ENCODE peak calls at places on chromosome 17, in four cellular contexts. P is sigmoid colon, Q is tibial nerve, G is PC-3. S is an unnamed sample.

GRCh38 chr17:17539591-17539990 is 43.4 kb upstream of the RASD1 start:
- DNase-seq in P (no peak), Q (no peak), G (no peak), S (no peak)

GRCh38 chr17:32498362-32498761 is 11.6 kb downstream of the CDK5R1 start:
- DNase-seq in P (peak; percentile 55), Q (no peak), G (no peak), S (no peak)

GRCh38 chr17:82017612-82018151 is 5.0 kb downstream of the CENPX start:
- DNase-seq in P (no peak), Q (no peak), G (no peak), S (no peak)

GRCh38 chr17:26792486-26792885 is 501.4 kb upstream of the WSB1 start:
- DNase-seq in P (no peak), Q (no peak), G (no peak), S (no peak)

GRCh38 chr17:58189436-58190146 is 2.9 kb upstream of the EPX start:
- DNase-seq in P (no peak), Q (no peak), G (peak; percentile 98), S (no peak)

GRCh38 chr17:58352843-58353719 is 1.1 kb upstream of the SUPT4H1 start:
- DNase-seq in P (peak; percentile 80), Q (no peak), G (peak; percentile 12), S (no peak)

GRCh38 chr17:49545811-49546545 is 29.7 kb upstream of the NXPH3 start:
- DNase-seq in P (no peak), Q (no peak), G (no peak), S (no peak)

GRCh38 chr17:62778990-62779681 is 29.0 kb downstream of the MARCHF10 start:
- DNase-seq in P (no peak), Q (no peak), G (peak; percentile 98), S (peak; percentile 65)

GRCh38 chr17:11853321-11854151 is 143.7 kb downstream of the ZNF18 start:
- DNase-seq in P (no peak), Q (peak; percentile 18), G (no peak), S (no peak)

GRCh38 chr17:31919802-31920525 is 16.8 kb upstream of the SUZ12 start:
- DNase-seq in P (no peak), Q (no peak), G (no peak), S (no peak)

GRCh38 chr17:78409191-78409621 is 30.8 kb downstream of the PGS1 start:
- DNase-seq in P (no peak), Q (no peak), G (peak; percentile 45), S (no peak)

GRCh38 chr17:74631468-74632195 is 8.1 kb upstream of the CD300E start:
- DNase-seq in P (no peak), Q (no peak), G (no peak), S (no peak)

GRCh38 chr17:5128905-5129535 is 13.2 kb downstream of the USP6 start:
- DNase-seq in P (no peak), Q (no peak), G (no peak), S (no peak)

GRCh38 chr17:35725917-35726608 is 5.4 kb upstream of the RASL10B start:
- DNase-seq in P (no peak), Q (no peak), G (no peak), S (no peak)

GRCh38 chr17:8470447-8471047 is 34.9 kb downstream of the NDEL1 start:
- DNase-seq in P (peak; percentile 84), Q (no peak), G (no peak), S (peak; percentile 86)

GRCh38 chr17:10827898-10828552 is 9.9 kb downstream of the PIRT start:
- DNase-seq in P (no peak), Q (no peak), G (no peak), S (no peak)

GRCh38 chr17:17320188-17320910 is 17.2 kb downstream of the NT5M start:
- DNase-seq in P (no peak), Q (no peak), G (no peak), S (peak; percentile 30)

GRCh38 chr17:42407289-42407836 is 15.7 kb downstream of the CAVIN1 start:
- DNase-seq in P (peak; percentile 95), Q (peak; percentile 71), G (no peak), S (peak; percentile 90)

GRCh38 chr17:18371455-18371854 is 6.1 kb upstream of the EVPLL start:
- DNase-seq in P (no peak), Q (no peak), G (no peak), S (no peak)

GRCh38 chr17:75250009-75250471 is 11.4 kb downstream of the GGA3 start:
- DNase-seq in P (no peak), Q (no peak), G (no peak), S (no peak)

GRCh38 chr17:59699218-59699617 is 8.0 kb downstream of the PTRH2 start:
- DNase-seq in P (no peak), Q (no peak), G (no peak), S (no peak)
- H3K27ac ChIP-seq in P (no peak overlapping the region), Q (no peak overlapping the region), G (no peak overlapping the region), S (no peak overlapping the region)

DNA sequence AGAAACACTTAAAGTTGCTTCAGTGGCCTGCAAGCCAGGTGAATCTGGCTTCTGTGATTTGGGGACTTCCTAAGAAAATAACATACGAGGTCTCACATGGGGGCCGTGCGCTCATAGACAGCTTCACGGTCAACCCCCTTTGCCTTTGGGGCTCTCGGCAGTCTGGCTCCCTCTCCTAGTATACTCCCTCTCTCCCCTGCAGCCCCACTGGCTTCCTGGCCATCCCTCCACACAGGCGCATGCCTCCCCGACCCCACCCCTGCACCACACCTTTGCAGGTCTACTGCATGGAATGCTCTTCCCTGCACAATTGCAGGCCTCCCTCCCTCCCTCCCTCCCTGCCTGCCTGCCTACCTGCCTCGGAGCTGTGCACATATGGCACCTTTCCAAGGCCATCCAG is 127.7 kb downstream of the RBFOX3 start:
- DNase-seq in P (no peak), Q (no peak), G (no peak), S (no peak)
- H3K27ac ChIP-seq in P (no peak overlapping the region), Q (no peak overlapping the region), G (no peak overlapping the region), S (no peak overlapping the region)

GRCh38 chr17:750431-751037 is 1.5 kb downstream of the GEMIN4 start:
- DNase-seq in P (no peak), Q (no peak), G (peak; percentile 44), S (no peak)
- H3K27ac ChIP-seq in P (no peak overlapping the region), Q (no peak overlapping the region), G (no peak overlapping the region), S (peak overlapping the region; percentile 15)

DNA sequence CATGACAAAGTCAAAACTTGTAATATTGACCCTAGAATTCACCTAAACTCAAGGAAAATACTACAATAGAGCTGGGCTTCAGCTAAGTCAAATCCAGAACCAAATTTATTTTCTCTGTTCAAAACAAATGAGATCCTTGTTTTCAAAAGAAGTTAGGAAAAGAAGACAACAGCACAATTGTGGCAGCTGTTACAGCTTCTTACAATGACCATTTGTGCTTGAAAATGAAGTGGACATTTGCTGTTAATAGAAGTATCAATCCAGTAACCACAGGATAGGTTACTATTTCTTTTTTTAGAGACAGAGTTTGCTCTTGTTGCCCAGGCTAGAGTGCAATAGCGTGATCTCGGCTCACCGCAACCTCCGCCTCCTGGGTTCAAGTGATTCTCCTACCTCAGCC is 44.4 kb downstream of the APPBP2 start:
- DNase-seq in P (no peak), Q (no peak), G (no peak), S (no peak)
- H3K27ac ChIP-seq in P (no peak overlapping the region), Q (no peak overlapping the region), G (no peak overlapping the region), S (no peak overlapping the region)

DNA sequence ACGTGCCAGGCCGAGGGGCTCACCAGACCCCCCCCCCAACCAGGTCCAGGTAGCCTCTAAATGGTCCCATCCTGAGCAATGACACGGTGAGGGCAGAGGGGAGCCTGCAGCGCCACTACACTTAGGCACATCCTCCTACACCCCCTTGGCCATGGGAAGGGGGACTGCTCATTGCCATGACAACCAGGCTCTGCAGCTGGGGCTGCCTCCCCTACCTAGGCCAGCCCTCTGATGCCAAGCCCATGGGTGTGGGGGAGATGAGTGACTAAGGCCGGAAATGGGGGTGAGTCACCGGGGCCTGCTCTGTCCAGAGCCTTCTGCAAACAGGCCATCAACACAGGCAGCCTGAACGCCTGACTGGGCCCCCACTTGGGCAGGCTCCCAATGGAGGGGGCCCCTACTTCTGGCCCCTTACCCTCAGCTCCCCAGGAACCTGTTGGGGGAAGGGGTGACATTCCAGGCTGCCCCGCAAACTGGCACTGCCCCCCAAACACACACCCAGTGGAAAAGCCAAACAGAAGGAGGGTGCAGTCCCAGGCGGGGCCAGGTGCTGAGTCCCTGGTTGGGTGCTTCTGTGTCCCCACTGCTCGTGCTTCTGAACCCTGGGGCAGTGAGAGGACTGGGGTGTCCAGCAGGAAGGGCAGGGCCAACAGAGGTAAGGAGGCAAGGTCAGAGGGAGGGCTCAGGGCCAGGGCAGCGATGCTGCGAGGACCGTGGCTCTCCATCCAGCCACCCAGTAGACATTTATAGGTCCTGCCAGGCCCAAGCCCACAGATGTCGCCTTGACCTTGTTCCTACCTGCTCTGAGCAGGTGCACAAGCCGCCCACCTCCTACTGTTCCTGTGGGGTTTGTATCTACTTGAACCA is 8.2 kb downstream of the PLCD3 start:
- DNase-seq in P (peak; percentile 84), Q (no peak), G (peak; percentile 96), S (no peak)
- H3K27ac ChIP-seq in P (peak overlapping the region; percentile 73), Q (no peak overlapping the region), G (peak overlapping the region; percentile 94), S (peak overlapping the region; percentile 68)

GRCh38 chr17:21678451-21679081 is 13.8 kb upstream of the KCNJ18 start:
- DNase-seq in P (peak; percentile 50), Q (no peak), G (no peak), S (peak; percentile 50)
- H3K27ac ChIP-seq in P (no peak overlapping the region), Q (no peak overlapping the region), G (no peak overlapping the region), S (no peak overlapping the region)